ENCODE peak calls at places on chromosomes 16 and 17, in four cellular contexts. M is HepG2, X is K562, Y is GM12878. E is an unnamed sample.

GRCh38 chr16:29760567-29761279 is 14.9 kb upstream of the C16orf54 start:
- DNase-seq in M (no peak), X (no peak), Y (no peak), E (no peak)

GRCh38 chr17:67610061-67610460 is 107.7 kb upstream of the NOL11 start:
- DNase-seq in M (no peak), Y (no peak), X (no peak), E (no peak)

GRCh38 chr16:67833418-67834241 is 8.5 kb upstream of the THAP11 start:
- DNase-seq in Y (peak; percentile 83), M (peak; percentile 89), X (peak; percentile 96), E (peak; percentile 97)

GRCh38 chr16:50266337-50267091 is at the start of gene ADCY7:
- DNase-seq in Y (no peak), M (no peak), X (peak; percentile 71), E (no peak)

GRCh38 chr17:50499270-50499669 is 9.0 kb upstream of the MYCBPAP start:
- DNase-seq in Y (no peak), X (no peak), M (no peak), E (no peak)

GRCh38 chr17:75881678-75882454 is 3.5 kb upstream of the TRIM47 start:
- DNase-seq in M (no peak), Y (no peak), X (no peak), E (no peak)

GRCh38 chr16:69930117-69930776 is 20.9 kb upstream of the CLEC18A start:
- DNase-seq in M (peak; percentile 76), X (peak; percentile 87), Y (no peak), E (peak; percentile 79)

GRCh38 chr17:82237746-82238561 is 9.1 kb downstream of the SLC16A3 start:
- DNase-seq in M (no peak), Y (no peak), X (no peak), E (no peak)

GRCh38 chr17:79778504-79779087 is 648 bp downstream of the CBX2 start:
- DNase-seq in Y (no peak), X (peak; percentile 44), M (no peak), E (peak; percentile 49)

GRCh38 chr17:80789356-80789902 is 202.2 kb upstream of the CHMP6 start:
- DNase-seq in Y (peak; percentile 64), X (no peak), M (no peak), E (no peak)

GRCh38 chr17:74524751-74525725 is 6.2 kb downstream of the CD300LB start:
- DNase-seq in X (no peak), M (no peak), Y (no peak), E (peak; percentile 2)

GRCh38 chr16:11377156-11377555 is 31.9 kb downstream of the RMI2 start:
- DNase-seq in M (no peak), X (no peak), Y (no peak), E (no peak)

GRCh38 chr16:11384184-11384955 is 39.1 kb downstream of the RMI2 start:
- DNase-seq in X (no peak), M (no peak), Y (no peak), E (no peak)

GRCh38 chr16:11383481-11384183 is 38.4 kb downstream of the RMI2 start:
- DNase-seq in Y (no peak), X (no peak), M (no peak), E (no peak)

GRCh38 chr16:11380836-11381235 is 35.6 kb downstream of the RMI2 start:
- DNase-seq in X (no peak), M (no peak), Y (no peak), E (no peak)

GRCh38 chr16:11379420-11379819 is 34.2 kb downstream of the RMI2 start:
- DNase-seq in Y (peak; percentile 71), M (no peak), X (no peak), E (no peak)
- TF ChIP-seq TARDBP in Y (no peak), M (no peak), X (no peak), E (no peak)

DNA sequence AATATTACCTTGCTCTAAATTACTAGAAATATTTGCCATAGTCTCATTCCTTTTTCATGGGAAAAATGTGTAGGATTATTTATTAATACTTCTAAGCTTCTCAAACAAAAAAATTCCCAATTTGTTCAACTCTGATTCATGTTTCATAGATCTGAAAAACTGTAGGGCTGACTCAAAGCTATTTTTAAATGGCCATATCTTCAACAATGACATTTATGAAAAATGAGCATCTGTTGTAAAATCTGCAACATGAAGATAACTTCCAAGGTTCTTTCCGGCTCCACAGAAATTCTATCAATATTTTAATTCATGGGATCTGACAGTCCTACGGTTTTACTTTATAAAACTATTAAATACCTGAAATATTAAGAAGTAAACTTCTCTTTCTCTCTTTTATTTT is 192.7 kb upstream of the KCNJ16 start:
- DNase-seq in X (no peak), Y (no peak), M (no peak), E (no peak)
- TF ChIP-seq FOXM1 in X (no peak), Y (no peak), M (no peak), E (no peak)

GRCh38 chr17:13027246-13027645 is 9.4 kb upstream of the ELAC2 start:
- DNase-seq in Y (no peak), X (no peak), M (no peak), E (no peak)

GRCh38 chr17:13036776-13037175 is 18.9 kb upstream of the ELAC2 start:
- DNase-seq in X (no peak), M (no peak), Y (no peak), E (no peak)

GRCh38 chr17:13030459-13031305 is 12.9 kb upstream of the ELAC2 start:
- DNase-seq in X (peak; percentile 59), Y (no peak), M (peak; percentile 30), E (peak; percentile 68)

GRCh38 chr17:13029340-13029739 is 11.5 kb upstream of the ELAC2 start:
- DNase-seq in Y (no peak), X (no peak), M (no peak), E (no peak)

DNA sequence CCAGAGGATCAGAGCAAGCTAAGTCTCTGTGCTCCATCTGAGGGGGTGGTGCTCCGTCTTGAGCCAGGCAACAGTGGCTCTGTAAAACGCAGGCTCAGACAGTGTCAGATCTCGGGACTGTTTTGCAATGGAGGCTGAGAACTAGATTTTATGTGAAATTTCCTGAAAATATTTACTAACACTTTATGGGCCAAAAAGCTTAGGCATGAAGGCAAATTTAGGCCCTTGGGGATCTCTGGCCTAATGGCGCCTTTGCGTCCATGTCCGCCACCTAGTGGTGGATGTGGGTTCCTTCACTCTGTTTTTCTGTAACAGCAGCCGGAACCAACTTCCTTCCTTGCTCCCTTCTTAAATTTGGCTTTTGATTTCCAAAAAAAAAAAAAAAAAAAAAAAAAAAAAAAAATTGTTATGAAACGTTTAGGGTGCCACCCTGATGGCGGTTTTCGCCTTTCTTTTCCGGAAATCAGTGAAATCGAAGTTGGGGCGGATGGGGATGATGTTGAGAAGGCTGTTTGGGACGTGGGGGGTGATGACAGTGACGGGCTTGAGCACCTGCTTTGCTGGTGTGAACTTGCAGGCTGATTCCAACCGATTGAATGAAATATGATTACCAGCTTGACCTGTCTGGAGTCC is 14.0 kb upstream of the ELAC2 start:
- DNase-seq in Y (no peak), M (peak; percentile 10), X (peak; percentile 72), E (peak; percentile 68)
- TF ChIP-seq TARDBP in Y (no peak), M (no peak), X (no peak), E (no peak)

GRCh38 chr17:34665803-34666763 is 86.7 kb downstream of the TMEM132E start:
- DNase-seq in M (no peak), Y (no peak), X (no peak), E (no peak)
- TF ChIP-seq FOXM1 in M (no peak), Y (no peak), X (no peak), E (no peak)

GRCh38 chr17:19403021-19403420 is 8.0 kb upstream of the RNF112 start:
- DNase-seq in Y (no peak), X (no peak), M (no peak), E (no peak)
- TF ChIP-seq TARDBP in Y (no peak), X (no peak), M (no peak), E (no peak)

DNA sequence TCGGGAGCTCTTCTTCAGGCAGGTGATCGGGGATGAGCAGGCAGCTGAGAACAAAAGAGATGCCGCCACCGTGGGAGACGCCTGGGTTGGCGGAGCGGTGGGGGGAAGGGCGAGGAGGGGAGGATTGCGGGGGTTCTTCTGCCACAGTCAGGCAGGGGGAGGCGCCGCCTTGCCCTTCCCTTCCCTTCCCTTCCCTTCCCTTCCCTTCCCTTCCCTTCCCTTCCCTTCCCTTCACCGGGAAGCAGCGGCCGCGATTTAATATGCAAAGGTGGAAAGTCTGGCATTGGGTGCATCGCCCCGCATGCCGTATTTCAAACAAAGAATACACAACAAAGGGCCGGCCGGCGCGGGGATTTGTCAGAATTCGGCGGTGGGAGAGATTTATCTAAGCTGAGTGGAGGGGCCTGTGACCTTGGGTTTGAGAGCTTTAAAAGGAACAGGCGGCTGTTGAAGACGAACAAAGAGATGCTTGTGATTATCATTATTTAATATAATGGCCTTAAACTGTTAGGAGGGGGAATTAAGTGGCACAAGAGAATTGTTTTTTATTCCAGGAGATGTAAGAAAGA is 262.3 kb upstream of the TNRC6C start:
- DNase-seq in Y (no peak), M (no peak), X (no peak), E (no peak)
- TF ChIP-seq FOXM1 in Y (no peak), M (no peak), X (no peak), E (no peak)

GRCh38 chr16:83669456-83669855 is 138.3 kb upstream of the HSBP1 start:
- DNase-seq in Y (no peak), M (no peak), X (no peak), E (no peak)

GRCh38 chr16:83680980-83681379 is 126.8 kb upstream of the HSBP1 start:
- DNase-seq in Y (no peak), M (no peak), X (no peak), E (no peak)

GRCh38 chr16:83676056-83676455 is 131.7 kb upstream of the HSBP1 start:
- DNase-seq in M (no peak), Y (no peak), X (no peak), E (no peak)

DNA sequence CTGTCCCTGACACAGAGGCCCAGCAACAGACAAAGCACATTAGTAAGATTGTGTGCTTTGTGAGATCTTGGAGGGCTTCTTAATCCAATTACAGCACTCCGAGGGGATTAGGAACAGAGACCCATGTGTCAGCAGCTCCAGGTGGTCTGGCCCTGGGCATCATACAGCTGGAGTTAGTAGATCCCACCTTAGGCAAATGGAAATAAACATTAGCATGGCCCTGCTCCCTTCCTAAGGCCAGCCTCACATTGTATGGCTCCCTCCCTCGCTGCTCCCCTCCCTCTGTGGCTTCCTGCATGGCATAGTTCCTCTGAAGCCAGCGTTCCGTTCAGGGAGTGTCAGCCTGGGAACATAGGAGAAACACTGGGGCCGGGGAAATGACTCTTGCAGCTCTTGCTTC is 132.6 kb upstream of the HSBP1 start:
- DNase-seq in M (no peak), X (no peak), Y (no peak), E (no peak)
- TF ChIP-seq TARDBP in M (no peak), X (no peak), Y (no peak), E (no peak)

DNA sequence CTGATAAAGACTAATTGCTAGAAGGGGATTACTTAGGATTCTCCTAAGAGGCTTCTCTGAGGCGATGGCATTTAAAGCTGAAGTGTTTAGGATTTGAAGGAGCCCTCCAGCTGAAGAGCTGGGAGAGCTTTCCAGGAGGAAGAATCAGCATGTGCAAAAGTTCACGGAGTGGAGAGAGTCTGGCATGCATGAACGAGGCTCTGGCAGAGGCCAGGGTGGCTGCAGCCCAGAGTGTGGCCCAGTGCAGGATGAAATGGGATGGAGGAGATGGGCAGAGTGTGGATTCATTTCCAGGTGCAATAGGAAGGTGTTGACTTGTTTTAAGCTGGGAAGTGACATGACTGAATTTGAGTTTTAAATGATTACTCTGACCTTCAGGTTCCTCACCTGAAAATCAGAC is 249.0 kb upstream of the CCL2 start:
- DNase-seq in X (no peak), Y (no peak), M (no peak), E (no peak)
- TF ChIP-seq FOXM1 in X (no peak), Y (no peak), M (no peak), E (no peak)

E was measured in HEK293T.